ENCODE peak calls at places on chromosomes 1 and 21, in eight cellular contexts. H is activated CD4-positive, alpha-beta T cell treated with anti-CD3 and anti-CD28 coated beads, Interleukin-2, amount 50 U/mL, for 1 hour; Q is HT1080; R is CD4-positive, alpha-beta T cell; A is NT2/D1; O is T-cell; B is posterior vena cava; F is activated T-cell treated with anti-CD3 and anti-CD28 coated beads, Interleukin-2, amount 50 U/mL, for 1 hour. X is an unnamed sample.

GRCh38 chr1:10862743-10863335 is 66.4 kb upstream of the CASZ1 start:
- DNase-seq in H (no peak), Q (no peak), R (no peak), A (no peak), O (no peak), B (no peak), F (no peak), X (no peak)

GRCh38 chr1:25881266-25881665 is 5.8 kb upstream of the PAQR7 start:
- DNase-seq in H (no peak), Q (no peak), R (no peak), A (no peak), O (no peak), B (peak; percentile 49), F (no peak), X (no peak)

GRCh38 chr1:32031578-32032286 is 18.1 kb downstream of the KHDRBS1 start:
- DNase-seq in H (no peak), Q (peak; percentile 53), R (no peak), A (no peak), O (no peak), B (no peak), F (no peak), X (peak; percentile 58)

GRCh38 chr1:152247316-152247715 is 23.3 kb upstream of the HRNR start:
- DNase-seq in H (no peak), Q (no peak), R (no peak), A (no peak), O (no peak), B (no peak), F (no peak), X (no peak)

GRCh38 chr1:17423781-17424245 is 15.7 kb downstream of the RCC2 start:
- DNase-seq in H (no peak), Q (no peak), R (no peak), A (no peak), O (no peak), B (no peak), F (no peak), X (no peak)

GRCh38 chr1:202952818-202953217 is 5.3 kb downstream of the ADIPOR1 start:
- DNase-seq in H (no peak), Q (peak; percentile 79), R (no peak), A (no peak), O (no peak), B (no peak), F (no peak), X (no peak)

GRCh38 chr1:198913667-198914066 is 274.8 kb downstream of the PTPRC start:
- DNase-seq in H (no peak), Q (no peak), R (no peak), A (no peak), O (no peak), B (no peak), F (no peak), X (peak; percentile 63)

GRCh38 chr1:179393721-179394120 is 27.9 kb downstream of the AXDND1 start:
- DNase-seq in H (no peak), Q (no peak), R (no peak), A (no peak), O (no peak), B (no peak), F (no peak), X (no peak)

GRCh38 chr1:55215194-55216021 is at the start of gene USP24:
- DNase-seq in H (peak; percentile 80), Q (peak; percentile 62), R (peak; percentile 74), A (peak; percentile 88), O (peak; percentile 83), B (peak; percentile 93), F (peak; percentile 85), X (no peak)

GRCh38 chr1:33360367-33360766 is 39.5 kb upstream of the A3GALT2 start:
- DNase-seq in H (no peak), Q (no peak), R (no peak), A (no peak), O (no peak), B (no peak), F (no peak), X (no peak)

GRCh38 chr1:59100975-59101374 is 195.9 kb upstream of the FGGY start:
- DNase-seq in H (no peak), Q (peak; percentile 54), R (no peak), A (no peak), O (no peak), B (no peak), F (no peak), X (no peak)

GRCh38 chr1:32068891-32069590 is 3.7 kb upstream of the TMEM39B start:
- DNase-seq in H (no peak), Q (peak; percentile 61), R (no peak), A (no peak), O (no peak), B (no peak), F (no peak), X (no peak)

GRCh38 chr1:47824721-47825120 is 172.5 kb downstream of the TRABD2B start:
- DNase-seq in H (no peak), Q (no peak), R (no peak), A (no peak), O (no peak), B (no peak), F (no peak), X (no peak)

GRCh38 chr1:39960461-39960958 is 5.6 kb downstream of the MFSD2A start:
- DNase-seq in H (peak; percentile 13), Q (no peak), R (no peak), A (no peak), O (peak; percentile 29), B (peak; percentile 83), F (peak; percentile 46), X (no peak)

GRCh38 chr1:119737040-119737682 is 25.4 kb downstream of the PHGDH start:
- DNase-seq in H (no peak), Q (no peak), R (no peak), A (no peak), O (no peak), B (no peak), F (no peak), X (peak; percentile 31)

GRCh38 chr1:186775881-186776560 is 52.7 kb upstream of the PLA2G4A start:
- DNase-seq in H (no peak), Q (no peak), R (no peak), A (no peak), O (no peak), B (no peak), F (no peak), X (no peak)

GRCh38 chr1:31216016-31216415 is 23.7 kb downstream of the NKAIN1 start:
- DNase-seq in H (no peak), Q (no peak), R (no peak), A (peak; percentile 56), O (no peak), B (peak; percentile 84), F (no peak), X (peak; percentile 7)

GRCh38 chr1:89938171-89939055 is 56.5 kb upstream of the ZNF326 start:
- DNase-seq in H (no peak), Q (no peak), R (no peak), A (no peak), O (no peak), B (no peak), F (no peak), X (no peak)

GRCh38 chr1:154716614-154717372 is 108.8 kb upstream of the ADAR start:
- DNase-seq in H (no peak), Q (no peak), R (no peak), A (no peak), O (no peak), B (no peak), F (no peak), X (no peak)

GRCh38 chr1:5333326-5333725 is 658.9 kb downstream of the NPHP4 start:
- DNase-seq in H (no peak), Q (peak; percentile 16), R (no peak), A (no peak), O (no peak), B (no peak), F (no peak), X (no peak)

GRCh38 chr21:35616090-35616489 is 444.2 kb downstream of the SETD4 start:
- DNase-seq in H (no peak), Q (no peak), R (no peak), A (no peak), O (no peak), B (no peak), F (no peak), X (no peak)

GRCh38 chr1:67004176-67004575 is 49.8 kb downstream of the SLC35D1 start:
- DNase-seq in H (no peak), Q (no peak), R (no peak), A (no peak), O (no peak), B (no peak), F (no peak), X (peak; percentile 18)

GRCh38 chr1:228157381-228158126 is 7.8 kb downstream of the GJC2 start:
- DNase-seq in H (no peak), Q (no peak), R (no peak), A (no peak), O (no peak), B (no peak), F (no peak), X (no peak)

GRCh38 chr1:37360011-37360410 is 114.4 kb upstream of the ZC3H12A start:
- DNase-seq in H (no peak), Q (no peak), R (no peak), A (no peak), O (no peak), B (no peak), F (no peak), X (no peak)

GRCh38 chr21:36450511-36450910 is 29.4 kb downstream of the CLDN14 start:
- DNase-seq in H (no peak), Q (peak; percentile 59), R (no peak), A (no peak), O (no peak), B (no peak), F (no peak), X (no peak)

GRCh38 chr1:112423207-112423606 is 27.2 kb downstream of the CTTNBP2NL start:
- DNase-seq in H (no peak), Q (no peak), R (no peak), A (no peak), O (no peak), B (no peak), F (no peak), X (no peak)

GRCh38 chr21:42767561-42767835 is 111.8 kb downstream of the WDR4 start:
- DNase-seq in H (no peak), Q (no peak), R (no peak), A (no peak), O (no peak), B (no peak), F (no peak), X (no peak)

GRCh38 chr1:43861985-43862735 is 71.4 kb upstream of the ARTN start:
- DNase-seq in H (no peak), Q (no peak), R (no peak), A (no peak), O (no peak), B (no peak), F (no peak), X (no peak)

GRCh38 chr1:2526824-2527552 is 592 bp upstream of the PANK4 start:
- DNase-seq in H (no peak), Q (peak; percentile 60), R (no peak), A (no peak), O (no peak), B (no peak), F (no peak), X (no peak)

GRCh38 chr1:7879228-7879627 is 26.4 kb upstream of the UTS2 start:
- DNase-seq in H (no peak), Q (no peak), R (no peak), A (no peak), O (no peak), B (no peak), F (no peak), X (no peak)

GRCh38 chr1:41739061-41739955 is 179.4 kb downstream of the HIVEP3 start:
- DNase-seq in H (peak; percentile 53), Q (peak; percentile 75), R (peak; percentile 44), A (no peak), O (peak; percentile 72), B (peak; percentile 94), F (peak; percentile 55), X (peak; percentile 76)